ENCODE peak calls at places on chromosomes 3 and 15, in five cellular contexts. I, R, W, C and V are unnamed samples.

GRCh38 chr3:170809975-170810357 is 60.0 kb downstream of the RPL22L1 start:
- DNase-seq in I (no peak), R (no peak), C (no peak), W (no peak), V (peak)

GRCh38 chr3:149808209-149808829 is 4.7 kb upstream of the RNF13 start:
- DNase-seq in I (no peak), C (peak), W (peak), R (peak), V (peak)

GRCh38 chr3:85560088-85560790 is 601.5 kb downstream of the CADM2 start:
- DNase-seq in C (no peak), W (peak), R (no peak), I (no peak), V (peak)

GRCh38 chr15:65939901-65940617 is 70.8 kb downstream of the RAB11A start:
- DNase-seq in C (no peak), I (no peak), R (peak), W (no peak), V (peak)

GRCh38 chr3:136350132-136350531 is 100.0 kb downstream of the PCCB start:
- DNase-seq in W (no peak), I (no peak), C (no peak), R (peak), V (no peak)

GRCh38 chr3:184541886-184542562 is 19.6 kb upstream of the EPHB3 start:
- DNase-seq in I (no peak), C (no peak), W (no peak), R (no peak), V (no peak)

GRCh38 chr3:126337980-126338651 is 19.1 kb downstream of the KLF15 start:
- DNase-seq in R (no peak), I (no peak), W (no peak), C (no peak), V (no peak)

GRCh38 chr15:68609618-68610017 is 30.8 kb downstream of the CORO2B start:
- DNase-seq in C (no peak), R (no peak), W (no peak), I (no peak), V (no peak)

GRCh38 chr15:64191971-64192830 is 29.4 kb upstream of the PPIB start:
- DNase-seq in W (no peak), C (no peak), I (no peak), R (no peak), V (no peak)

DNA sequence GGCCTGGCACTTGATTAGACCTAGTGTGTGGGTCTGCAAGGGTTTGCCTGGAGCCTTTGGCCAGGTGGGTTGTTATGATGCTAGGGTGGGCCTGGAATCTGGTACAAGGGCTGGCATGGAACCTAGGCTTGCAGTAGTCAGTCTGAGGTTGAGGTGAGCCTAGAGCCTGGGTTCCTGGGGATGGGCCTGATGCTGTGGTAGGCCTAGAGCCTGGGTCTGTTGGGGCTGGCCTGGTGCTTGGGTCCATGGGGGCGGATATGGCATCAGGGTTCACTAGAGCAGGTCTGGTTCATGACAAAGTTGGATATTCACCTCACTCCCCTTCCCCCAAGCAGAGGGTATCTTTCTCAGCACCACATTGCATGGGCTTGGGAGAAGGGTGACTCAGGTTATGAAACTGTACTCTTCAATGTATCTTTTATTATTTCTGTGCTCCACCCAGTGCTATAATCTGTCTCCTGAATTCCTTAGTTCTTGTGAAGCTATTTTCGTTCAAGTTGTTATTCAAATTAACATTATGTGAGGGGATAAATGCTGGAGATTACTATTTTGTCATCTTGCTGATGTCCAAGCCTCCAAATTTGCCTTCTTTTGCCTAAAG is 274.4 kb downstream of the NFKBIZ start:
- DNase-seq in R (no peak), W (no peak), C (no peak), I (no peak), V (no peak)
- TF ChIP-seq JUN in R (no peak), W (no peak), C (no peak), I (no peak), V (no peak)

DNA sequence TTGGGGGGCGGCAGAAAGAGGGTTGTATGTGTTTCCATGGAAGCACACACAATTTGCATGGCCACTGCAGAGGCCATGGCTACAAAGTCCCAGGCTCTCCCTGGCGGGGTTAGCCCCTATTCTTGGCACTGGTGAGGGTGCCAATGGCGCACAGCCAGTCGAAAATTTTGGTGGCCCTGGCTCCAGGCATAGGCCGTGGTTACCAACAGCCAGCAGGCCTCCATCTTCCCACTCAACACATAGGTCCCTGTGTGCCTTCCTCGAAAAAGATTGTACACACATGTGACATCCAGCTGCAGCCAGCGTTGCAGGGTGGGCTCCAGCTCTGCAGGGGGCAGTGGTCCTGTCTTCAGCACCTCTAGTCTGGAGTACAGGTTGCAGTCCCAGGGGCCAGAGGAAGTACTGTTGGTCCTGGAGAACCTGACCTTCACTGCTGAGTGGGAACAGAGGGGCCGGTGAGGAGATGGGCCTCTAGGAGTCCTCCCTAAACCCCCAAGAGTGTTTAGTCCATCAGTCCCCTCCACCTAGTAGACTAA is 7.1 kb downstream of the P4HTM start:
- DNase-seq in I (no peak), W (no peak), C (no peak), R (no peak), V (no peak)
- TF ChIP-seq POLR2A in I (no peak), W (no peak), C (no peak), R (no peak), V (no peak)

GRCh38 chr15:52018693-52019393 is at the start of gene MAPK6:
- DNase-seq in R (peak), I (peak), W (peak), C (peak), V (peak)

GRCh38 chr15:52019394-52020252 is 604 bp downstream of the MAPK6 start:
- DNase-seq in C (peak), I (no peak), R (peak), W (peak), V (peak)

GRCh38 chr15:52021892-52022540 is 3.0 kb downstream of the MAPK6 start:
- DNase-seq in C (no peak), W (no peak), R (no peak), I (no peak), V (no peak)

GRCh38 chr15:52021128-52021671 is 2.2 kb downstream of the MAPK6 start:
- DNase-seq in I (no peak), R (peak), C (peak), W (peak), V (peak)

DNA sequence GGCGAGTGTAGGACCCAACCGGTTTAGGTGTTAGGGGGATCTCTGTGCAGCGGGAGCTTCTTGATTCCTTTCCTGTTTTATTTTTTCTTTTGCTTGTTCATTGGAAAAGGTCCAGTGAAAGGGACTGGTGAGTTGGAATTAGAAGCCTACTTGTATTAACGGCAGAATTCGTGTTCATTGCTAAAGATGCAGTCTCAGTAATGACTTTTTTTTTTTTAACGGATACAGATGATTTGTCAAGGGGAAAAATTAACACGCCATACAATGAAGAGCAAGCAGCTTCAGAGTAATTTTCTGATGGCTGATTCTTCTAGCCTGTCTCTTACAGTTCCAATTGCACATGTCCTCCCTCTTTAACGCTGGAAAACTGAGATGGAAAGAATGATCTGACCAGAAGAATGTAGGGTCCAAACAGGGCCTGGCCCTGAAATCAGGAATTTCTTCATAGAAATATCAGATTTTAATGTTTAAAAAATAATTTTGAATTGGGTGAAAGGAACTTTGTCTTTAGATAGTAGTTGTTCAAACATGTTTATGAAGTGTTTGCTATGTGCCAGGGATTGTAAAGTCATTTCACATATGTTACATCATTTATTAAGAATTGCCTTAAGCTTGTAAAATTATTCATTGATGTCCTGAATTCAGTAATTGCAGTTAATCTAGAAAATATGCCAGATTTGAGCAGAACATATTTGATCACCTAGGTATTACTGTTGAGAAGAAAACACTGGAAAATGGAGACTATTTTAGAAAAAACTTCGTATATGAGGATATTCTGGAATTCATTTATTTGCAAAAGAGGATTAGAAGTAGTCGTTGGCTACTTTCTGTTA is 1.4 kb downstream of the MAPK6 start:
- DNase-seq in C (no peak), I (no peak), R (no peak), W (no peak), V (peak)
- TF ChIP-seq JUN in C (no peak), I (no peak), R (no peak), W (no peak), V (no peak)

GRCh38 chr3:195257454-195258448 is 13.2 kb downstream of the XXYLT1 start:
- DNase-seq in C (no peak), W (no peak), R (no peak), I (no peak), V (no peak)

GRCh38 chr3:195258449-195259145 is 12.4 kb downstream of the XXYLT1 start:
- DNase-seq in W (peak), C (no peak), R (no peak), I (no peak), V (peak)

GRCh38 chr3:195260286-195260905 is 10.6 kb downstream of the XXYLT1 start:
- DNase-seq in C (no peak), I (no peak), W (no peak), R (no peak), V (peak)

GRCh38 chr3:195259564-195260285 is 11.2 kb downstream of the XXYLT1 start:
- DNase-seq in I (no peak), C (peak), W (peak), R (peak), V (peak)

DNA sequence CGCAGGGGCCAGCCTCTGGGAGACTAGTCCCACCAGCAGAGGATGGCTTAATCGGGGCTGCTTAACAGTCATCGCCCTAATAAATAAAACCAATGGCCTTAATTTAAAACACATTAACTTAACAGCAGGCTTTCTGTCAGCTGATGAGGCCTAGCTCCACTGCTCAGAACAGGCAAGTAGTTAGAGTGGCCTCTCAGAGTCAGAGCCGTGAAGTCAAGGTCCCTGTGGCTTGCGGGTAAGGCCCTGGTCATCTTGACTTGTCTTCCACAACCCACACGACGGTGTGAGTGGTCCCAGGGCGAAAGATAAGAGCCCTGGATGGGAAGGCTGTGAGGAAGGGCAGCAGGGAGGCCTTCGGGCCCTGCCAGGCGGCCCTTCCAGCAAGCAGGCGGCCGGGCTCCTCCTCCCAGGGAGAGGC is 11.8 kb downstream of the XXYLT1 start:
- DNase-seq in I (no peak), R (peak), C (peak), W (no peak), V (peak)
- TF ChIP-seq POLR2A in I (no peak), R (no peak), C (no peak), W (no peak), V (no peak)

DNA sequence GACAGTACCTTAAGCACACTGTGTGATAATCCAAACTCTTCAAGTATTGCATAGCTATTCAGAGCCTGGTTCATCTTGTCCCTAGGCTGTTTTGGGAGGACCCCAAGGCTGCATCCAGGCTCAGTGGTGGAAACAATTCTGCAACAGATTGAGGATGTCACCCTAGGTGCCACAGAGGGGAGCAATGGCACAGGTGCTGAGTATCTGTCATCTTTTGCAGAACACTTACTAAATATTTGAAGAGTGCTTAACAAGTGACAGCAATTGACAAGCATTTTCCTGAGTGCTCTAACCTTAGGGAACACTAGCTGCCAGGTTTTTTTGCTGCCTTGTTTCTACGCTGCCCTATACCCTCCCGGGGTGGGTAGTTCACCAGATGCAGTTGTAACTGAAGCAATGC is 27.7 kb downstream of the STARD5 start:
- DNase-seq in C (no peak), R (no peak), I (no peak), W (no peak), V (no peak)
- TF ChIP-seq JUN in C (no peak), R (no peak), I (no peak), W (no peak), V (no peak)

DNA sequence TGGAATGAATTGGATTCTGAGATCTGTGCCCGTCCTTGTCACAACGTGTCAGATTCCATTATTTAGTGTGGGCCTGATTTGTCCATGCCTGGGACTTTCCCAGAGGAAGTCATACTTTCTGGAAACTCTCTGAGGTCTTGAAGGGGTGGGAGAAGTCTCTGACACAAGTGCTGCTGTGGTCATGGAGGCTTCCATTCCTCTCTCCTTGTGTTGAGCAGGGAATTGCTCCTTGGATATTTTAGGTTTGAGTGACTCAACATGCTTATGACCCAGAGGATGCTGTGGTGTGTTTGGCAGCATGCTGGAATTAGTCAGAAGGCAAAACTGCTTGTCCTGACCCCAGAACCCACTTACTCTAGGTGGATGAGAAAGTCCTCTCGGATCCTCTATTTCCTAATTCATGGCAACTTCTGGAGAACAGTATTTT is 132.1 kb downstream of the LPP start:
- DNase-seq in I (no peak), W (no peak), C (no peak), R (peak), V (peak)
- TF ChIP-seq POLR2A in I (no peak), W (no peak), C (no peak), R (no peak), V (no peak)

GRCh38 chr15:54345301-54345700 is 367.1 kb downstream of the UNC13C start:
- DNase-seq in W (no peak), R (no peak), C (no peak), I (no peak), V (no peak)
- TF ChIP-seq JUN in W (no peak), R (no peak), C (no peak), I (no peak), V (no peak)

GRCh38 chr15:39598958-39599845 is 18.3 kb downstream of the THBS1 start:
- DNase-seq in R (no peak), I (no peak), W (no peak), C (no peak), V (peak)
- TF ChIP-seq POLR2A in R (no peak), I (peak), W (no peak), C (no peak), V (peak)